ENCODE peak calls at places on chromosomes 16 and 17, in nine cellular contexts. H is GDM1, E is fibroblast of pulmonary artery, S is astrocyte of the spinal cord, A is Daoy, I is SHP77, W is anterior cingulate cortex, M is ovary, V is cardiac fibroblast. P is an unnamed sample.

GRCh38 chr17:69057280-69057679 is 3.4 kb downstream of the ABCA9 start:
- DNase-seq in M (no peak), S (no peak), V (no peak), W (no peak), A (no peak), H (no peak), E (no peak), I (no peak), P (no peak)

GRCh38 chr17:33046361-33047255 is 55.0 kb downstream of the SPACA3 start:
- DNase-seq in H (no peak), I (no peak), M (no peak), S (no peak), E (no peak), V (no peak), A (no peak), W (no peak), P (no peak)

GRCh38 chr16:3882531-3882930 is 2.0 kb upstream of the CREBBP start:
- DNase-seq in W (no peak), S (no peak), I (no peak), A (no peak), M (no peak), E (no peak), V (no peak), H (no peak), P (no peak)

GRCh38 chr16:54282202-54282922 is 4.2 kb downstream of the IRX3 start:
- DNase-seq in W (no peak), M (no peak), S (peak; percentile 20), I (no peak), A (peak; percentile 23), E (peak; percentile 37), V (no peak), H (no peak), P (peak; percentile 4)

GRCh38 chr17:7014261-7014994 is 2.0 kb downstream of the RNASEK start:
- DNase-seq in I (peak; percentile 98), S (peak; percentile 97), E (peak; percentile 97), W (peak; percentile 97), M (peak; percentile 98), A (peak; percentile 99), V (peak; percentile 97), H (peak; percentile 98), P (peak; percentile 93)

GRCh38 chr17:30831257-30831656 is 509 bp upstream of the ATAD5 start:
- DNase-seq in V (peak; percentile 38), S (no peak), H (no peak), A (peak; percentile 11), I (no peak), M (no peak), W (no peak), E (peak; percentile 25), P (no peak)

GRCh38 chr17:18043491-18043890 is 4.3 kb downstream of the GID4 start:
- DNase-seq in I (no peak), V (peak; percentile 32), W (no peak), S (peak; percentile 28), M (no peak), E (peak; percentile 45), A (no peak), H (no peak), P (peak; percentile 61)

GRCh38 chr17:75575197-75575596 is 12.4 kb upstream of the MYO15B start:
- DNase-seq in S (no peak), H (no peak), V (no peak), E (no peak), I (no peak), A (no peak), W (no peak), M (no peak), P (no peak)

GRCh38 chr16:74743668-74744299 is 30.8 kb downstream of the FA2H start:
- DNase-seq in I (peak; percentile 60), M (no peak), A (peak; percentile 91), S (peak; percentile 36), V (peak; percentile 38), H (no peak), E (peak; percentile 35), W (no peak), P (peak; percentile 95)

GRCh38 chr16:82105107-82105506 is 64.9 kb downstream of the MPHOSPH6 start:
- DNase-seq in S (no peak), V (no peak), W (no peak), A (no peak), H (no peak), E (no peak), I (no peak), M (no peak), P (no peak)

GRCh38 chr16:4649744-4650442 is 25.3 kb downstream of the MGRN1 start:
- DNase-seq in W (no peak), I (no peak), V (no peak), M (no peak), H (no peak), A (no peak), S (no peak), E (no peak), P (no peak)